ENCODE peak calls at places on chromosomes 1 and 21, in four cellular contexts. N is lung, D is esophagus squamous epithelium, L is stomach. U is an unnamed sample.

GRCh38 chr1:12542596-12543592 is 75.1 kb downstream of the DHRS3 start:
- DNase-seq in N (no peak), D (no peak), L (no peak), U (no peak)

GRCh38 chr21:39082656-39083376 is 100.4 kb downstream of the PSMG1 start:
- DNase-seq in N (no peak), D (no peak), L (peak; percentile 60), U (no peak)

GRCh38 chr1:47424336-47424982 is 8.4 kb downstream of the FOXE3 start:
- DNase-seq in N (no peak), D (no peak), L (no peak), U (peak; percentile 64)

GRCh38 chr1:56577859-56578663 is 1.3 kb downstream of the PLPP3 start:
- DNase-seq in N (peak; percentile 62), D (peak; percentile 12), L (peak; percentile 84), U (peak; percentile 71)

GRCh38 chr1:59446257-59446901 is 149.5 kb downstream of the FGGY start:
- DNase-seq in N (no peak), D (no peak), L (no peak), U (peak; percentile 82)

GRCh38 chr21:29022141-29022540 is 2.3 kb upstream of the USP16 start:
- DNase-seq in N (no peak), D (no peak), L (no peak), U (no peak)

GRCh38 chr1:151975311-151976014 is 18.2 kb downstream of the S100A10 start:
- DNase-seq in N (no peak), D (no peak), L (no peak), U (no peak)

GRCh38 chr21:34726627-34727337 is 58.0 kb downstream of the CLIC6 start:
- DNase-seq in N (no peak), D (no peak), L (no peak), U (peak; percentile 16)

DNA sequence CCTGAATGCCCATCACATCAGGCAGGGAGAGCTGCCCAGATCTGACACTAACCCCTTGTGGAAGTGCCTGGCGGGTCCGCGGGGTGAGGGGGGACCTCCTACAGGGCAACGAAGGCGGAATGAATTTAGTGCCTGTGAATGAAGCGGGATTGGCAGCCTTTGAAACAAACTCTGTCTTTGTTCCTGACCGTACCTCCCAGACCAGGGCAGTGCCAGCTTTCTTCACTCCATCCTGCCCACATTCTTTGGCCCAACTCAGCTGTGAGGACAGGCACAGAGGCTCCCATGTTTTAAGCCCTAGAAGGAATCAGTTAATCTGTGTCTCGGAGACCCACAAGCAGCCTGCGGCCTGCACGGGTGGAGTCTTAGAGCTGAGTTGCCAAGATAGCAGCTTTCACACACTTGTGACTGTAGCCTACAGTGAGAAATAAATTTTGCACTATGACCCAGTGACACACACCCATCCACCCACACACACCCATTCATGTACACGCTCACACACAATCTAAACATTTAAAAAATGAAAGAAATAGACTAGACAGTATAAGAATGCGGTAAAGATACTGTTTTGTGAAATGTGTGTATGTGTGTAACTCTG is 60.1 kb upstream of the USP24 start:
- DNase-seq in N (no peak), D (no peak), L (no peak), U (peak; percentile 28)
- H3K27ac ChIP-seq in N (no peak overlapping the region), D (no peak overlapping the region), L (no peak overlapping the region), U (no peak overlapping the region)

GRCh38 chr1:175824079-175824478 is 80.7 kb upstream of the TNR start:
- DNase-seq in N (no peak), D (no peak), L (no peak), U (peak; percentile 56)
- TF ChIP-seq CTCF in N (no peak), D (no peak), L (no peak), U (peak; percentile 22)

GRCh38 chr1:32239790-32240139 is 7.3 kb upstream of the FAM167B start:
- DNase-seq in N (no peak), D (no peak), L (no peak), U (no peak)

GRCh38 chr1:32242341-32242851 is 4.6 kb upstream of the FAM167B start:
- DNase-seq in N (no peak), D (no peak), L (no peak), U (peak; percentile 36)

GRCh38 chr1:32239335-32239734 is 7.7 kb upstream of the FAM167B start:
- DNase-seq in N (no peak), D (no peak), L (no peak), U (no peak)

GRCh38 chr1:32241011-32241763 is 5.8 kb upstream of the FAM167B start:
- DNase-seq in N (peak; percentile 49), D (no peak), L (peak; percentile 66), U (peak; percentile 44)

DNA sequence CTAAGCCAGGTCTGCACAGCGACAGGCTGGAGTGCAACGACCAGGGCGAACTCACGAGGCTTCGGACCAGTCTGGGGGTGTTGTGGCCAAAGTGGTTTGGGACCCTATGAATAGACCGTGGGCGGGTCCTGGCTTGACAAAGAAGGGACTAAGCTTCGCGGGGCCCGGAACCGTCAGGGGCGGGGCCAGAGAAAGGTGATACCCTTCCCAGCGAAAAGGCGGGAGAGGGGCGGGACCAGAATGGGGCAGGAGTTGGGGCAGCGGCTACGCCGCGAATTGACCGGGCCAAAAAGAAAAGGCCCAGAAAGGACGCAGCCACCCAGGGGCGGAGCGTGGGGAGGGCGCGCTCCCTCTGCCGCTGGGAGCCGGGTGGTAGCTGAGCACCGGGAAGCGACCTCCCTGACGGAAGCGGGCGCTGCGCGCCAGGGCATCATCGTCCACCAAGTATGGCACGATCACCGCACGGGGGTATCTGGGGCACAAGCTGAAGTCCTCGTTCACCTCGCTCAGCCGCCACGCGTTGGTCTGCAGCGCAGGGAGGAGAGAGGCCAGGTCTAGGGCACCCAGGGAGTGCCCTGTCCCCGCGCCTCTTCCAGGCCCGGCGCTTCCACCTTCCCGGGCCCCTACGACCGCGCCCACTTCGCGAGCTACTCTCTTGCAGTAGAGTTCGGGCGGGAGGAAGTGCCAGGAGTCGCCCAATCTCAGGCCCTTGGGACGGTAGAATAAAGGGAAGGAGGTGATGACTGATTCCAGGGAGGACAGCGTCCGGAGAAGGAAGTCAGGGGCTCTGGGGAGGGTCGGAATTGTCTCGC is 6.7 kb upstream of the FAM167B start:
- DNase-seq in N (peak; percentile 69), D (no peak), L (peak; percentile 88), U (peak; percentile 42)
- H3K27ac ChIP-seq in N (peak overlapping the region; percentile 75), D (peak overlapping the region; percentile 82), L (peak overlapping the region; percentile 71), U (peak overlapping the region; percentile 59)

GRCh38 chr1:82775402-82776000 is 974.8 kb downstream of the ADGRL2 start:
- DNase-seq in N (peak; percentile 34), D (no peak), L (no peak), U (peak; percentile 53)
- TF ChIP-seq CTCF in N (no peak), D (no peak), L (no peak), U (peak; percentile 44)

U was measured in cardiac muscle cell.